ENCODE peak calls at places on chromosomes 7 and 10, in ten cellular contexts. K is stomach; Y is IMR-90; W is left lung; L is brain microvascular endothelial cell; O is esophagus squamous epithelium; E is cardiac muscle cell; M is HL-60; J is uterus; U is CD8-positive, alpha-beta T cell. F is an unnamed sample.

GRCh38 chr10:33005322-33006282 is 47.6 kb upstream of the ITGB1 start:
- DNase-seq in K (peak), Y (peak), W (peak), L (peak), O (no peak), E (peak), M (peak), J (peak), U (no peak), F (peak)

GRCh38 chr10:27391916-27392315 is 112.2 kb upstream of the RAB18 start:
- DNase-seq in K (no peak), Y (no peak), W (no peak), L (no peak), O (no peak), E (no peak), M (no peak), J (no peak), U (no peak), F (no peak)

GRCh38 chr7:139825666-139826290 is 3.3 kb upstream of the TBXAS1 start:
- DNase-seq in K (no peak), Y (peak), W (peak), L (peak), O (no peak), E (peak), M (no peak), J (no peak), U (no peak), F (no peak)

GRCh38 chr7:69859342-69859741 is 261.1 kb downstream of the AUTS2 start:
- DNase-seq in K (no peak), Y (no peak), W (no peak), L (no peak), O (no peak), E (no peak), M (no peak), J (no peak), U (no peak), F (no peak)

GRCh38 chr7:127652333-127653248 is 597 bp downstream of the SND1 start:
- DNase-seq in K (no peak), Y (peak), W (no peak), L (peak), O (no peak), E (peak), M (no peak), J (no peak), U (no peak), F (peak)

GRCh38 chr10:118692911-118693310 is 61.9 kb downstream of the CACUL1 start:
- DNase-seq in K (no peak), Y (peak), W (no peak), L (peak), O (no peak), E (peak), M (no peak), J (no peak), U (no peak), F (no peak)

GRCh38 chr7:128032605-128033235 is 1.5 kb upstream of the LRRC4 start:
- DNase-seq in K (no peak), Y (peak), W (no peak), L (no peak), O (no peak), E (peak), M (no peak), J (no peak), U (no peak), F (no peak)

GRCh38 chr7:24916463-24917040 is 63.4 kb downstream of the OSBPL3 start:
- DNase-seq in K (no peak), Y (no peak), W (no peak), L (no peak), O (no peak), E (no peak), M (no peak), J (no peak), U (no peak), F (no peak)

GRCh38 chr10:125014984-125015944 is 73.3 kb downstream of the ZRANB1 start:
- DNase-seq in K (no peak), Y (no peak), W (no peak), L (no peak), O (no peak), E (peak), M (no peak), J (no peak), U (no peak), F (no peak)

GRCh38 chr7:80175744-80176143 is 41.1 kb downstream of the GNAI1 start:
- DNase-seq in K (no peak), Y (no peak), W (no peak), L (no peak), O (no peak), E (no peak), M (no peak), J (no peak), U (no peak), F (no peak)

GRCh38 chr10:117346574-117346973 is 28.7 kb downstream of the PDZD8 start:
- DNase-seq in K (no peak), Y (no peak), W (no peak), L (no peak), O (no peak), E (no peak), M (no peak), J (no peak), U (no peak), F (no peak)

GRCh38 chr10:100341953-100342626 is 4.9 kb upstream of the SCD start:
- DNase-seq in K (peak), Y (peak), W (peak), L (peak), O (no peak), E (peak), M (no peak), J (peak), U (peak), F (peak)

GRCh38 chr7:35869810-35870209 is 69.0 kb downstream of the SEPTIN7 start:
- DNase-seq in K (no peak), Y (peak), W (no peak), L (peak), O (no peak), E (no peak), M (no peak), J (no peak), U (no peak), F (no peak)

GRCh38 chr10:125779403-125780327 is 4.0 kb upstream of the MMP21 start:
- DNase-seq in K (no peak), Y (no peak), W (no peak), L (no peak), O (no peak), E (no peak), M (no peak), J (no peak), U (no peak), F (no peak)

GRCh38 chr10:60426425-60426824 is 36.8 kb upstream of the ANK3 start:
- DNase-seq in K (no peak), Y (peak), W (no peak), L (peak), O (no peak), E (peak), M (no peak), J (no peak), U (no peak), F (no peak)

DNA sequence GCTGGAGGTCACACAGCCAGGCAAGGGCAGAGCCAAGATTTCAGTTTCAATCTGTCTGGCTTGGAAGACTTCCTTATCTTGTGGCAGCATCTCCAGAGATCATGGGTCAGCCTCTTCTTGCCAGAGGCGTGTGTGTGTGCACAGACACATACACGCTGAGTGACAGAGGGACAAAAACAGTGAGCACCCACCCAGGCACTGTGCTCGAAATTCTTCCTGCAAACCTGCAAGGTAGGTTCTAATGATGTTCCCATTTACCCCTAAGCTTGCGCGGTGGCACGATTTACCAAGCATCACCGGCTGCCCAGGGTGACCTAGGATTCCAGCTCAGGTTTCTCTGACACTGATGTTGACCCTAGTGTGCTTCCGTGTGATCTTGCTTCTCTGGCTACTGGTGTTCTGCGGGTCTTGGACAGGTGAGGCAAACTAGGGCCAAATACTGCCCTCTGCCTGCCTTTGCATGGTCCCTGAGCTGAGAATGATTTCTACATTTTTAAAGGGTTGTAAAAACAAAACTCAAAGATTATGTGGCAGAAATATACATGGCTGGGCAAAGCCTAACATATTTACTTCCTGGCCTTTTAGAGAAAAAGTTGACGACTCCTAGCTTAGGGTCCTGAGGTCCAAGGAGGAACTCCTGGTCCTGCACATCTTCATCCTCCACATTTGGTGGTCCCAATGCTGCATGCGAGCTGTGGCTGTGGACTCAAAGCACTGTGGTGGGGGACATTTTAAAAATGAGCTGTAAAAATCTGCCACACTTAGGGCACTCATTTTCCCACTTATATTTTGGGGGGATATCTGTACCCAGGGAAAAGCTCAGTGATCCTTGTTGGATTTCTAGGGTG is 268.5 kb downstream of the RPS24 start:
- DNase-seq in K (no peak), Y (peak), W (no peak), L (no peak), O (no peak), E (no peak), M (no peak), J (peak), U (no peak), F (no peak)
- H3K27ac ChIP-seq in K (peak), Y (no peak), W (peak), L (no peak), O (peak), E (peak), M (peak), J (peak), U (peak), F (peak)

DNA sequence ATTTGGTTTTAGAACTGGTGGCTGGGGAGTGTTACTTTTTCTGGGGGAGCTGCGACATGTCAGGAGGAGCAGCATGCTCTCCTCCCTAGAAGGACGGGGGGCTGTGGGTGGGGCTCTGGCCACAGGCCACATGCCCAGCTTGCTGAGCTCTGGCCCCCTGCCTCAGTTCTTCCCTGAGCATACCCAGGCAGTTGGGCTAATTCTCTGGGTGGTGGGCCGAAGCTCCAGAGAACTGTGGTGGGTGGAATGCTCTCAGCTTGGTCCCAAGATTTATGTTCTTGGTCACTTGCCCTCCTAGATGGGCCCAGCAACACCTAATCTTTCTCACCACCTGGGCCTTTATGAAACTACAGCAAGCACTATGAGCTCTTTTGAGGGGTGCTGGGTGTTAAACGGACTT is 5.1 kb upstream of the ZNF775 start:
- DNase-seq in K (no peak), Y (no peak), W (no peak), L (no peak), O (no peak), E (no peak), M (no peak), J (no peak), U (no peak), F (no peak)
- H3K27ac ChIP-seq in K (peak), Y (no peak), W (no peak), L (no peak), O (peak), E (peak), M (no peak), J (no peak), U (no peak), F (peak)

GRCh38 chr10:72364239-72364777 is 9.6 kb upstream of the DNAJB12 start:
- DNase-seq in K (peak), Y (peak), W (peak), L (peak), O (peak), E (peak), M (peak), J (peak), U (peak), F (peak)
- H3K27ac ChIP-seq in K (peak), Y (peak), W (peak), L (peak), O (peak), E (peak), M (peak), J (peak), U (no peak), F (peak)

GRCh38 chr10:102781089-102781920 is 37.6 kb downstream of the WBP1L start:
- DNase-seq in K (peak), Y (no peak), W (no peak), L (no peak), O (no peak), E (peak), M (no peak), J (no peak), U (no peak), F (no peak)

GRCh38 chr10:102783541-102783930 is 39.8 kb downstream of the WBP1L start:
- DNase-seq in K (no peak), Y (no peak), W (no peak), L (no peak), O (no peak), E (no peak), M (no peak), J (no peak), U (no peak), F (no peak)

GRCh38 chr10:102780246-102780645 is 36.5 kb downstream of the WBP1L start:
- DNase-seq in K (no peak), Y (peak), W (no peak), L (no peak), O (no peak), E (no peak), M (no peak), J (no peak), U (no peak), F (no peak)

GRCh38 chr10:102782698-102783540 is 39.2 kb downstream of the WBP1L start:
- DNase-seq in K (peak), Y (peak), W (peak), L (peak), O (no peak), E (peak), M (no peak), J (peak), U (no peak), F (peak)

GRCh38 chr10:102781921-102782542 is 38.3 kb downstream of the WBP1L start:
- DNase-seq in K (no peak), Y (peak), W (no peak), L (no peak), O (no peak), E (peak), M (no peak), J (no peak), U (no peak), F (no peak)
- H3K27ac ChIP-seq in K (peak), Y (no peak), W (peak), L (peak), O (peak), E (no peak), M (no peak), J (peak), U (no peak), F (peak)

GRCh38 chr10:8889538-8889937 is 835.0 kb downstream of the GATA3 start:
- DNase-seq in K (no peak), Y (no peak), W (no peak), L (no peak), O (no peak), E (no peak), M (no peak), J (no peak), U (no peak), F (no peak)

GRCh38 chr10:8898745-8899330 is 844.4 kb downstream of the GATA3 start:
- DNase-seq in K (no peak), Y (no peak), W (no peak), L (no peak), O (no peak), E (no peak), M (no peak), J (no peak), U (no peak), F (no peak)

GRCh38 chr10:8897769-8898168 is 843.3 kb downstream of the GATA3 start:
- DNase-seq in K (no peak), Y (no peak), W (no peak), L (no peak), O (no peak), E (no peak), M (no peak), J (no peak), U (no peak), F (no peak)

GRCh38 chr10:8893102-8893501 is 838.6 kb downstream of the GATA3 start:
- DNase-seq in K (no peak), Y (no peak), W (no peak), L (no peak), O (no peak), E (no peak), M (no peak), J (no peak), U (no peak), F (no peak)

GRCh38 chr10:8894148-8894547 is 839.7 kb downstream of the GATA3 start:
- DNase-seq in K (no peak), Y (no peak), W (no peak), L (no peak), O (no peak), E (no peak), M (no peak), J (no peak), U (no peak), F (no peak)
- H3K27ac ChIP-seq in K (no peak), Y (no peak), W (no peak), L (no peak), O (no peak), E (no peak), M (no peak), J (no peak), U (no peak), F (no peak)

DNA sequence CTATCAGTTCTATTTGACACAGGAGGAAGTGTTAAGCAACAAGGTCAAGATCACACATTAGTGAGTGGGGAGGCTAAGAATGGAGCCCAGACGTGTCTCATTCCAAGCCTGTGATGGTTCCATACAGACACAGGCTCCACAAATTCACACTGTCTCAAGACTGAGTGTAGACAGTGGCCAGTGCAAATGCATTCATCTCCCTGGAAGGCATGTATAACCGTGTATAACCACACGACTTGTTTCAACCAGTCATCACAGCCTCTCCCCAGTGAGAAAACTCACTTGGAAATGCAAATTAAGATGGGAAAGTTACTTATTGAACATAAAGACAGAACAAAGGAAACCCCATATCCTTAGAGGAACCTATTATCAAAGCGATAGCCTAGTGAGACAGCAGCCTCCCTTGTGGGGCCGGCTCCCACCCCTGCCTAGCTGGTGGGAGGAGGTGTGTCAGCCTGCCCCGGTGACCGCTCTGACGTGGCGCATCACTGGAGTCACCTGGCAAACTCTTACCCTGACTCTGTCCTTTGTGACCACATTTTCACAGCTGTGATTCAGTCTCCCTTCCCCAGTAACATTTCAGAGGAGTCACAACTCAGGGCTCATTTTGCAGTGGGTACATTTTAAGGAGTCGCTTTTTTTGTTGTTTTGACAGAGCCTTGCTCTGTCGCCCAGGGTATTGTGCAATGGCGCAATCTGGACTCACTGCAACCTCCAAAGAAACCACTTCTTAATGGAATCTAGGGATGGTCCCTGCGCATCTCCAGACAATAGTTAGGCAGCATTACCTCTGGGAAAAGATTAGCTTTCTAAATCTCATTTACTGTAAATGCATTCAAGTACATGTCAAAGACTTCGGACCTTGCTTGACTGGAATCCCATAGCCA is 126.6 kb upstream of the PARD3 start:
- DNase-seq in K (no peak), Y (peak), W (no peak), L (peak), O (no peak), E (peak), M (no peak), J (no peak), U (no peak), F (no peak)
- H3K27ac ChIP-seq in K (no peak), Y (no peak), W (no peak), L (no peak), O (peak), E (no peak), M (no peak), J (no peak), U (no peak), F (no peak)